ENCODE peak calls at places on chromosomes 11 and 22, in five cellular contexts. D is effector memory CD4-positive, alpha-beta T cell; N is sigmoid colon; F is psoas muscle; M is upper lobe of right lung. H is an unnamed sample.

GRCh38 chr11:69012092-69013008 is 696 bp downstream of the MRGPRF start:
- DNase-seq in D (no peak), N (peak; percentile 87), F (no peak), M (no peak), H (no peak)

GRCh38 chr22:19654338-19654922 is 59.9 kb upstream of the SEPTIN5 start:
- DNase-seq in D (no peak), N (no peak), F (no peak), M (no peak), H (no peak)

GRCh38 chr22:31122532-31123291 is at the start of gene INPP5J:
- DNase-seq in D (no peak), N (peak; percentile 87), F (peak; percentile 40), M (peak; percentile 74), H (no peak)

GRCh38 chr11:36306888-36307287 is 10.8 kb downstream of the PRR5L start:
- DNase-seq in D (no peak), N (no peak), F (no peak), M (no peak), H (no peak)

GRCh38 chr22:19571207-19571795 is 47.1 kb upstream of the CLDN5 start:
- DNase-seq in D (no peak), N (no peak), F (no peak), M (no peak), H (no peak)

GRCh38 chr22:17867160-17867785 is 93.0 kb upstream of the BID start:
- DNase-seq in D (no peak), N (peak; percentile 84), F (no peak), M (no peak), H (no peak)

GRCh38 chr22:49670610-49671330 is 156.9 kb downstream of the BRD1 start:
- DNase-seq in D (no peak), N (peak; percentile 56), F (no peak), M (peak; percentile 75), H (peak; percentile 3)

GRCh38 chr11:71447791-71448256 is 369 bp downstream of the DHCR7 start:
- DNase-seq in D (no peak), N (no peak), F (peak; percentile 44), M (peak; percentile 76), H (no peak)

GRCh38 chr11:24161587-24161986 is 335.3 kb upstream of the LUZP2 start:
- DNase-seq in D (no peak), N (no peak), F (no peak), M (no peak), H (no peak)

GRCh38 chr11:102157219-102157618 is 47.0 kb downstream of the YAP1 start:
- DNase-seq in D (no peak), N (peak; percentile 76), F (peak; percentile 33), M (no peak), H (no peak)

GRCh38 chr11:119375629-119376196 is 5.8 kb downstream of the USP2 start:
- DNase-seq in D (no peak), N (peak; percentile 84), F (peak; percentile 85), M (peak; percentile 67), H (no peak)

GRCh38 chr11:124483422-124483821 is 37.9 kb upstream of the OR8B8 start:
- DNase-seq in D (no peak), N (no peak), F (no peak), M (no peak), H (no peak)

GRCh38 chr11:12260731-12261521 is 116.4 kb upstream of the PARVA start:
- DNase-seq in D (no peak), N (no peak), F (no peak), M (no peak), H (no peak)

GRCh38 chr11:79122759-79123158 is 318.1 kb downstream of the TENM4 start:
- DNase-seq in D (no peak), N (no peak), F (no peak), M (no peak), H (no peak)

GRCh38 chr11:10500757-10501684 is 40.0 kb downstream of the RNF141 start:
- DNase-seq in D (no peak), N (no peak), F (no peak), M (no peak), H (no peak)

GRCh38 chr11:8339592-8340022 is 75.9 kb upstream of the LMO1 start:
- DNase-seq in D (no peak), N (no peak), F (no peak), M (no peak), H (no peak)

GRCh38 chr11:57303990-57304579 is 20.7 kb downstream of the TNKS1BP1 start:
- DNase-seq in D (no peak), N (peak; percentile 67), F (no peak), M (no peak), H (no peak)

GRCh38 chr11:72091292-72091691 is 10.6 kb downstream of the LRRC51 start:
- DNase-seq in D (peak; percentile 53), N (peak; percentile 83), F (peak; percentile 67), M (peak; percentile 74), H (peak; percentile 77)

GRCh38 chr11:113114452-113115027 is 153.3 kb downstream of the NCAM1 start:
- DNase-seq in D (no peak), N (peak; percentile 71), F (peak; percentile 59), M (no peak), H (no peak)

GRCh38 chr11:35878736-35879135 is 65.1 kb upstream of the LDLRAD3 start:
- DNase-seq in D (no peak), N (no peak), F (no peak), M (no peak), H (no peak)

GRCh38 chr11:120648706-120649250 is 137.2 kb downstream of the GRIK4 start:
- DNase-seq in D (no peak), N (no peak), F (no peak), M (no peak), H (no peak)

GRCh38 chr22:50169774-50170341 is 673 bp upstream of the PANX2 start:
- DNase-seq in D (no peak), N (peak; percentile 47), F (peak; percentile 16), M (no peak), H (no peak)

GRCh38 chr11:112316971-112317370 is 56.3 kb upstream of the PLET1 start:
- DNase-seq in D (no peak), N (no peak), F (no peak), M (no peak), H (no peak)

GRCh38 chr22:26680485-26680884 is 23.1 kb downstream of the MIAT start:
- DNase-seq in D (no peak), N (no peak), F (no peak), M (no peak), H (no peak)

GRCh38 chr11:119339581-119340334 is 925 bp downstream of the C1QTNF5 start:
- DNase-seq in D (no peak), N (peak; percentile 88), F (peak; percentile 85), M (peak; percentile 89), H (no peak)

GRCh38 chr11:119100246-119100959 is 1.2 kb downstream of the DPAGT1 start:
- DNase-seq in D (no peak), N (no peak), F (no peak), M (no peak), H (no peak)

GRCh38 chr22:21102659-21103267 is 57.0 kb downstream of the LRRC74B start:
- DNase-seq in D (peak; percentile 31), N (peak; percentile 76), F (peak; percentile 67), M (peak; percentile 87), H (peak; percentile 47)

GRCh38 chr11:95531116-95531515 is 258.5 kb downstream of the FAM76B start:
- DNase-seq in D (no peak), N (no peak), F (no peak), M (no peak), H (no peak)

GRCh38 chr11:79413258-79413657 is 27.6 kb downstream of the TENM4 start:
- DNase-seq in D (no peak), N (peak; percentile 95), F (peak; percentile 90), M (peak; percentile 68), H (no peak)

GRCh38 chr11:50275133-50275532 is 242.5 kb downstream of the OR4C45 start:
- DNase-seq in D (no peak), N (no peak), F (no peak), M (no peak), H (no peak)

GRCh38 chr11:2892215-2893020 is 6.8 kb upstream of the CDKN1C start:
- DNase-seq in D (peak; percentile 27), N (peak; percentile 83), F (no peak), M (peak; percentile 75), H (peak; percentile 73)
- H3K4me3 ChIP-seq in D (peak overlapping the region; percentile 38), N (peak overlapping the region; percentile 21), F (peak overlapping the region; percentile 52), M (peak overlapping the region; percentile 52), H (peak overlapping the region; percentile 63)

GRCh38 chr22:41431656-41432055 is 14.9 kb downstream of the TOB2 start:
- DNase-seq in D (no peak), N (no peak), F (no peak), M (no peak), H (no peak)
- H3K27ac ChIP-seq in D (no peak overlapping the region), N (no peak overlapping the region), F (peak overlapping the region; percentile 77), M (no peak overlapping the region), H (no peak overlapping the region)

GRCh38 chr22:38881464-38881871 is 9.5 kb upstream of the CBX6 start:
- DNase-seq in D (no peak), N (peak; percentile 90), F (peak; percentile 54), M (no peak), H (no peak)

GRCh38 chr22:38881997-38882396 is 10.0 kb upstream of the CBX6 start:
- DNase-seq in D (no peak), N (no peak), F (no peak), M (no peak), H (no peak)

GRCh38 chr22:38882480-38882879 is 10.5 kb upstream of the CBX6 start:
- DNase-seq in D (no peak), N (no peak), F (no peak), M (no peak), H (no peak)

GRCh38 chr22:38879961-38880360 is 7.9 kb upstream of the CBX6 start:
- DNase-seq in D (no peak), N (no peak), F (no peak), M (no peak), H (no peak)

DNA sequence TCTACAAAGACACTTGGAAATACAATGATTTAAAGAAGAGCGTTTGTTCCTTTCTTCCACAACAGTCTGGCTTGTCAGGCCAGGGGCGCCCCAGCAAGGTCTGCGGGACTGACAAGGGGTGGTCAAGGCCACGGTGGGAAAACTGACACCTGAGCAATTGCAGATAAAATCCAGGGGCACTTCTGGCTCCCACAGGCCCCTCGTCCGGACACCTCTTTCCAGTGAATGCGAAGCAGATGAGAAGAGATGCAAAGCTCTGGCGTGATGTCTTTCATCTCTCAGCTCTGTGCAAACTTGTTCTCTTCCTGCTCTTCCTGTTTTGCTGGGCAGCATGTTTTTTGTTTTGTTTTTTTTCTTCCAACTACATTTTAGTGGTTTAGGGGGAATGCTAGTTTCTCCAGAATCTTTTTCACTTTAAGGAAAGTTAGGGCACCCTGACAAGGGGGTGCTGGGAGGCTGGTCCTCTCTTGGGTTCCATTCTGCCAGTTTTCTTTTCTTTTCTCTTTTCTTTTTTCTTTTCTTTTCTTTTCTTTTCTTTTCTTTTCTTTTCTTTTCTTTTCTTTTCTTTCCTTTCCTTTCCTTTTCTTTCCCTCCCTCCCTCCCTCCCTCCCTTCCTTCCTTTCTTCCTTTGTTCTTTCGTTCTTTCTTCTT is 11.1 kb upstream of the CBX6 start:
- DNase-seq in D (no peak), N (no peak), F (no peak), M (peak; percentile 46), H (no peak)
- H3K9me3 ChIP-seq in D (no peaks in the 10 kb centered on the region), N (no peaks in the 10 kb centered on the region), F (no peaks in the 10 kb centered on the region), M (no peaks in the 10 kb centered on the region), H (no peaks in the 10 kb centered on the region)

DNA sequence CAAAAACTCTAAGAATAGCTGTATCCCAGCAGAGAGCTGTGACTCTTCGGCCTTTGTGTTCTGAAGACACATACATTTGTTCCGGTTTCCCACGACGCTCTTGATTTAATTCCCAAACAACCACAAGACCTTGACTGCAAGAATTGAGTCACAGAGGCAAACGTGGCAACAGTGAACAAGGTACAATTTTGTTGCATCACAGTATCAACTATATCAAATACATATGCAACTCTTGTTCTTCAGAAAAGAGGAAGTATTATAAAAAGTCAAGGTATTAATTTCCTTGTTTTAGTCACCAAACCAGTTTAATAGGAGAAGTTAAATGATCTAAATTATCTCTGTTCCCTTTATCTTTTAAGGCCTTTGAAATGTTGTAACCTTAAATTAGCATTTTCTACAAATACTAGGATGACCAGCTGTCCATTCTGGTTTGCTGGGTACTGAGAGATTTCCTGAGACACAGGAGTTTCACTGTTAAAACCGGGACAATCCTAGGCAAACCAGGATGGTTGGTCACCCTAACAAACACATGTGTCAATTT is 11.1 kb downstream of the HPS5 start:
- DNase-seq in D (no peak), N (no peak), F (no peak), M (no peak), H (no peak)
- H3K4me3 ChIP-seq in D (no peak overlapping the region), N (no peak overlapping the region), F (no peak overlapping the region), M (no peak overlapping the region), H (no peak overlapping the region)